ENCODE peak calls at places on chromosomes 4 and X, in ten cellular contexts. One of them, this sample, is unnamed.

GRCh38 chr4:74033721-74034120 is 4.8 kb downstream of the CXCL3 start:
- DNase-seq in cardiac muscle cell: no peak
- DNase-seq in fibroblast of lung: peak; percentile 18
- DNase-seq in psoas muscle: no peak
- DNase-seq in SK-N-SH: no peak
- DNase-seq in sigmoid colon: no peak
- DNase-seq in OCI-LY7: no peak
- DNase-seq in AG09309: no peak
- DNase-seq in endothelial cell of umbilical vein: no peak
- DNase-seq in fibroblast of mammary gland: peak; percentile 74
- DNase-seq in this sample: no peak

GRCh38 chr4:37450309-37450708 is 205.8 kb downstream of the NWD2 start:
- DNase-seq in OCI-LY7: no peak
- DNase-seq in fibroblast of mammary gland: no peak
- DNase-seq in SK-N-SH: no peak
- DNase-seq in fibroblast of lung: no peak
- DNase-seq in sigmoid colon: no peak
- DNase-seq in AG09309: no peak
- DNase-seq in psoas muscle: no peak
- DNase-seq in cardiac muscle cell: no peak
- DNase-seq in endothelial cell of umbilical vein: no peak
- DNase-seq in this sample: no peak

GRCh38 chr4:177236889-177237288 is 72.8 kb upstream of the NEIL3 start:
- DNase-seq in fibroblast of lung: no peak
- DNase-seq in AG09309: no peak
- DNase-seq in OCI-LY7: no peak
- DNase-seq in cardiac muscle cell: no peak
- DNase-seq in sigmoid colon: no peak
- DNase-seq in fibroblast of mammary gland: no peak
- DNase-seq in psoas muscle: no peak
- DNase-seq in SK-N-SH: no peak
- DNase-seq in endothelial cell of umbilical vein: no peak
- DNase-seq in this sample: no peak

GRCh38 chr4:3644849-3645627 is 112.8 kb upstream of the LRPAP1 start:
- DNase-seq in cardiac muscle cell: no peak
- DNase-seq in AG09309: no peak
- DNase-seq in SK-N-SH: no peak
- DNase-seq in fibroblast of lung: peak; percentile 13
- DNase-seq in psoas muscle: no peak
- DNase-seq in fibroblast of mammary gland: peak; percentile 27
- DNase-seq in endothelial cell of umbilical vein: no peak
- DNase-seq in OCI-LY7: no peak
- DNase-seq in sigmoid colon: no peak
- DNase-seq in this sample: peak; percentile 77

GRCh38 chrX:149540133-149540620 is 635 bp upstream of the EOLA1 start:
- DNase-seq in fibroblast of mammary gland: peak; percentile 80
- DNase-seq in psoas muscle: peak; percentile 93
- DNase-seq in SK-N-SH: peak; percentile 84
- DNase-seq in AG09309: peak; percentile 55
- DNase-seq in OCI-LY7: peak; percentile 89
- DNase-seq in fibroblast of lung: peak; percentile 91
- DNase-seq in cardiac muscle cell: peak; percentile 92
- DNase-seq in endothelial cell of umbilical vein: no peak
- DNase-seq in sigmoid colon: peak; percentile 97
- DNase-seq in this sample: peak; percentile 94

GRCh38 chr4:5976431-5976830 is 41.8 kb downstream of the C4orf50 start:
- DNase-seq in fibroblast of lung: no peak
- DNase-seq in OCI-LY7: no peak
- DNase-seq in cardiac muscle cell: no peak
- DNase-seq in endothelial cell of umbilical vein: no peak
- DNase-seq in psoas muscle: no peak
- DNase-seq in sigmoid colon: peak; percentile 39
- DNase-seq in AG09309: no peak
- DNase-seq in fibroblast of mammary gland: no peak
- DNase-seq in SK-N-SH: no peak
- DNase-seq in this sample: no peak

GRCh38 chr4:188819243-188819642 is 680.0 kb downstream of the TRIML1 start:
- DNase-seq in endothelial cell of umbilical vein: no peak
- DNase-seq in psoas muscle: no peak
- DNase-seq in fibroblast of mammary gland: peak; percentile 8
- DNase-seq in OCI-LY7: no peak
- DNase-seq in SK-N-SH: no peak
- DNase-seq in cardiac muscle cell: no peak
- DNase-seq in sigmoid colon: no peak
- DNase-seq in fibroblast of lung: no peak
- DNase-seq in AG09309: no peak
- DNase-seq in this sample: no peak

GRCh38 chr4:76589872-76590846 is 155.1 kb downstream of the SHROOM3 start:
- DNase-seq in psoas muscle: no peak
- DNase-seq in endothelial cell of umbilical vein: no peak
- DNase-seq in OCI-LY7: no peak
- DNase-seq in cardiac muscle cell: peak; percentile 92
- DNase-seq in fibroblast of lung: peak; percentile 83
- DNase-seq in fibroblast of mammary gland: peak; percentile 60
- DNase-seq in sigmoid colon: no peak
- DNase-seq in SK-N-SH: peak; percentile 34
- DNase-seq in AG09309: peak; percentile 90
- DNase-seq in this sample: peak; percentile 93

GRCh38 chrX:70176938-70177533 is at the start of gene DGAT2L6:
- DNase-seq in endothelial cell of umbilical vein: no peak
- DNase-seq in fibroblast of lung: no peak
- DNase-seq in SK-N-SH: no peak
- DNase-seq in sigmoid colon: no peak
- DNase-seq in AG09309: no peak
- DNase-seq in OCI-LY7: no peak
- DNase-seq in fibroblast of mammary gland: peak; percentile 43
- DNase-seq in cardiac muscle cell: no peak
- DNase-seq in psoas muscle: no peak
- DNase-seq in this sample: no peak

GRCh38 chr4:105457997-105458396 is 15.9 kb downstream of the PPA2 start:
- DNase-seq in endothelial cell of umbilical vein: no peak
- DNase-seq in fibroblast of lung: peak; percentile 60
- DNase-seq in cardiac muscle cell: no peak
- DNase-seq in psoas muscle: no peak
- DNase-seq in fibroblast of mammary gland: peak; percentile 17
- DNase-seq in AG09309: no peak
- DNase-seq in OCI-LY7: no peak
- DNase-seq in sigmoid colon: no peak
- DNase-seq in SK-N-SH: no peak
- DNase-seq in this sample: peak; percentile 32

GRCh38 chr4:174553828-174554227 is 31.5 kb upstream of the HPGD start:
- DNase-seq in OCI-LY7: no peak
- DNase-seq in cardiac muscle cell: no peak
- DNase-seq in SK-N-SH: no peak
- DNase-seq in AG09309: peak; percentile 61
- DNase-seq in fibroblast of mammary gland: peak; percentile 88
- DNase-seq in psoas muscle: no peak
- DNase-seq in sigmoid colon: no peak
- DNase-seq in fibroblast of lung: peak; percentile 55
- DNase-seq in endothelial cell of umbilical vein: no peak
- DNase-seq in this sample: peak; percentile 34

GRCh38 chrX:40684092-40684491 is 36.7 kb upstream of the CXorf38 start:
- DNase-seq in fibroblast of lung: no peak
- DNase-seq in SK-N-SH: no peak
- DNase-seq in cardiac muscle cell: no peak
- DNase-seq in sigmoid colon: no peak
- DNase-seq in endothelial cell of umbilical vein: no peak
- DNase-seq in AG09309: no peak
- DNase-seq in fibroblast of mammary gland: no peak
- DNase-seq in psoas muscle: no peak
- DNase-seq in OCI-LY7: no peak
- DNase-seq in this sample: no peak

GRCh38 chrX:37846141-37846540 is 1.2 kb downstream of the DYNLT3 start:
- DNase-seq in OCI-LY7: no peak
- DNase-seq in SK-N-SH: no peak
- DNase-seq in AG09309: no peak
- DNase-seq in fibroblast of mammary gland: no peak
- DNase-seq in sigmoid colon: no peak
- DNase-seq in endothelial cell of umbilical vein: peak; percentile 5
- DNase-seq in psoas muscle: no peak
- DNase-seq in cardiac muscle cell: peak; percentile 28
- DNase-seq in fibroblast of lung: no peak
- DNase-seq in this sample: no peak
- TF ChIP-seq CTCF in OCI-LY7: no peak
- TF ChIP-seq CTCF in SK-N-SH: no peak
- TF ChIP-seq CTCF in AG09309: no peak
- TF ChIP-seq CTCF in fibroblast of mammary gland: no peak
- TF ChIP-seq CTCF in sigmoid colon: no peak
- TF ChIP-seq CTCF in endothelial cell of umbilical vein: no peak
- TF ChIP-seq CTCF in psoas muscle: no peak
- TF ChIP-seq CTCF in cardiac muscle cell: no peak
- TF ChIP-seq CTCF in fibroblast of lung: no peak
- TF ChIP-seq CTCF in this sample: no peak

GRCh38 chr4:153553155-153553819 is 87.1 kb downstream of the TMEM131L start:
- DNase-seq in cardiac muscle cell: no peak
- DNase-seq in AG09309: no peak
- DNase-seq in SK-N-SH: no peak
- DNase-seq in fibroblast of lung: no peak
- DNase-seq in OCI-LY7: no peak
- DNase-seq in sigmoid colon: no peak
- DNase-seq in psoas muscle: no peak
- DNase-seq in endothelial cell of umbilical vein: no peak
- DNase-seq in fibroblast of mammary gland: no peak
- DNase-seq in this sample: no peak
- H3K4me3 ChIP-seq in cardiac muscle cell: no peak overlapping the region
- H3K4me3 ChIP-seq in AG09309: no peak overlapping the region
- H3K4me3 ChIP-seq in SK-N-SH: no peak overlapping the region
- H3K4me3 ChIP-seq in fibroblast of lung: no peak overlapping the region
- H3K4me3 ChIP-seq in OCI-LY7: no peak overlapping the region
- H3K4me3 ChIP-seq in sigmoid colon: no peak overlapping the region
- H3K4me3 ChIP-seq in psoas muscle: peak overlapping the region; percentile 39
- H3K4me3 ChIP-seq in endothelial cell of umbilical vein: no peak overlapping the region
- H3K4me3 ChIP-seq in fibroblast of mammary gland: no peak overlapping the region
- H3K4me3 ChIP-seq in this sample: no peak overlapping the region

DNA sequence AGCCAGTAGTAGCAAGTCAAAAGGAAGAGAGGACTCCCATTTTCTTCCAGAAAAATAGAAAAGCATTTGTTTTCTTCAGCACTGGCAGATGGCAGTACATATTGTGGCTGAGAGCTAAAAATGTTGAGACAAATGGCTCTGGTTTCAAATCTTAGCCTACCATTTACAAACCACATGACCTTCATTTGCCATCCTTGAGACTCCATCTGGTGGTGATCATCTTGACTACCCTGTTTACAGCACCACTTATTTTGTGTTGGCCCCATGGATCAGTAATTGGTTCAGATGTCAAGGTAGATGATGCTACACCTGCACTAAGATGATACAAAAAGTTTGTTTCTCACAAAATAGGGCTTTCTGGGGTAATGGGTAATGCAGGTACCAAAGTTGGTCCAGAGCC is 951.8 kb upstream of the IGFBP7 start:
- DNase-seq in AG09309: no peak
- DNase-seq in OCI-LY7: no peak
- DNase-seq in fibroblast of lung: no peak
- DNase-seq in SK-N-SH: no peak
- DNase-seq in psoas muscle: no peak
- DNase-seq in endothelial cell of umbilical vein: no peak
- DNase-seq in cardiac muscle cell: no peak
- DNase-seq in sigmoid colon: no peak
- DNase-seq in fibroblast of mammary gland: no peak
- DNase-seq in this sample: no peak
- TF ChIP-seq CTCF in AG09309: no peak
- TF ChIP-seq CTCF in OCI-LY7: no peak
- TF ChIP-seq CTCF in fibroblast of lung: no peak
- TF ChIP-seq CTCF in SK-N-SH: no peak
- TF ChIP-seq CTCF in psoas muscle: no peak
- TF ChIP-seq CTCF in endothelial cell of umbilical vein: no peak
- TF ChIP-seq CTCF in cardiac muscle cell: no peak
- TF ChIP-seq CTCF in sigmoid colon: no peak
- TF ChIP-seq CTCF in fibroblast of mammary gland: no peak
- TF ChIP-seq CTCF in this sample: no peak

GRCh38 chrX:118116308-118117068 is at the start of gene KLHL13:
- DNase-seq in AG09309: no peak
- DNase-seq in cardiac muscle cell: peak; percentile 64
- DNase-seq in OCI-LY7: no peak
- DNase-seq in sigmoid colon: peak; percentile 76
- DNase-seq in SK-N-SH: peak; percentile 92
- DNase-seq in fibroblast of mammary gland: peak; percentile 26
- DNase-seq in endothelial cell of umbilical vein: peak; percentile 51
- DNase-seq in psoas muscle: peak; percentile 37
- DNase-seq in fibroblast of lung: peak; percentile 39
- DNase-seq in this sample: peak; percentile 5

GRCh38 chrX:118115948-118116307 is 682 bp downstream of the KLHL13 start:
- DNase-seq in endothelial cell of umbilical vein: no peak
- DNase-seq in OCI-LY7: no peak
- DNase-seq in AG09309: no peak
- DNase-seq in psoas muscle: no peak
- DNase-seq in fibroblast of lung: no peak
- DNase-seq in sigmoid colon: no peak
- DNase-seq in cardiac muscle cell: no peak
- DNase-seq in fibroblast of mammary gland: no peak
- DNase-seq in SK-N-SH: no peak
- DNase-seq in this sample: no peak

DNA sequence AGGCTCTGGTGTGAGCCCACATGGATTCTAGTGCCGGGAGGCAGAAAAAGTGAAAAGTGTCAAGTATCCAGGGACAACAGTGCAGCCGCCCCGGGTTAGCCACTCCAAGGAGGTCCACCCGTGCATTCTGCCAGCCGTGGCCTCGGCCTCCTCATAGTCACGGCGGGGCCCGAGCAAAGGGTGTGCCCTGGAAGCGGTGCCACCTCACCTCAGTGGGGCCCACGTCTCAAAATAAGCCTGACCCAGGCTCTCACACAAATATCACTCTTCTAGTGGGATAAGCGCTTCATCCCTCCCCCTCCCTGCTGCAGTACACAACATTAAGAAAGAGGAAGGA is 427 bp upstream of the KLHL13 start:
- DNase-seq in psoas muscle: no peak
- DNase-seq in fibroblast of mammary gland: no peak
- DNase-seq in SK-N-SH: no peak
- DNase-seq in AG09309: no peak
- DNase-seq in OCI-LY7: no peak
- DNase-seq in fibroblast of lung: no peak
- DNase-seq in sigmoid colon: peak; percentile 68
- DNase-seq in endothelial cell of umbilical vein: no peak
- DNase-seq in cardiac muscle cell: no peak
- DNase-seq in this sample: no peak
- H3K4me3 ChIP-seq in psoas muscle: peak overlapping the region; percentile 76
- H3K4me3 ChIP-seq in fibroblast of mammary gland: peak overlapping the region; percentile 56
- H3K4me3 ChIP-seq in SK-N-SH: peak overlapping the region; percentile 46
- H3K4me3 ChIP-seq in AG09309: peak overlapping the region; percentile 41
- H3K4me3 ChIP-seq in OCI-LY7: no peak overlapping the region
- H3K4me3 ChIP-seq in fibroblast of lung: peak overlapping the region; percentile 45
- H3K4me3 ChIP-seq in sigmoid colon: peak overlapping the region; percentile 71
- H3K4me3 ChIP-seq in endothelial cell of umbilical vein: no peak overlapping the region
- H3K4me3 ChIP-seq in cardiac muscle cell: peak overlapping the region; percentile 53
- H3K4me3 ChIP-seq in this sample: peak overlapping the region; percentile 51

This sample was measured in fibroblast of villous mesenchyme.